ENCODE peak calls at places on chromosomes 13 and 19, in nine cellular contexts. U, Y, B, L, I, T, A, M and J are unnamed samples.

GRCh38 chr13:104625196-104625595 is 1559.0 kb upstream of the SLC10A2 start:
- DNase-seq in A (no peak), Y (no peak), L (no peak), T (no peak), U (no peak), B (no peak), M (no peak), I (no peak), J (no peak)

GRCh38 chr19:6186435-6186834 is 51.0 kb downstream of the ACSBG2 start:
- DNase-seq in M (no peak), B (no peak), T (no peak), A (no peak), U (no peak), Y (no peak), L (no peak), I (no peak), J (no peak)

GRCh38 chr19:55461974-55462628 is 659 bp upstream of the ISOC2 start:
- DNase-seq in T (no peak), U (peak), I (peak), Y (no peak), M (no peak), B (peak), L (no peak), A (no peak), J (peak)

GRCh38 chr13:36706755-36707154 is 32.9 kb downstream of the SERTM1 start:
- DNase-seq in L (no peak), U (no peak), A (peak), I (no peak), B (peak), M (no peak), T (no peak), Y (no peak), J (peak)

GRCh38 chr13:79197933-79198332 is 208.1 kb downstream of the RBM26 start:
- DNase-seq in L (no peak), A (no peak), T (no peak), Y (no peak), U (no peak), M (no peak), I (no peak), B (no peak), J (no peak)

GRCh38 chr13:30128095-30128494 is 179.3 kb downstream of the KATNAL1 start:
- DNase-seq in L (no peak), M (no peak), U (no peak), Y (no peak), B (no peak), I (no peak), A (no peak), T (no peak), J (no peak)

GRCh38 chr13:46288570-46289259 is 77.0 kb downstream of the LRRC63 start:
- DNase-seq in L (peak), A (no peak), T (no peak), I (peak), M (peak), Y (peak), U (peak), B (peak), J (peak)

GRCh38 chr13:77833331-77833863 is 85.2 kb downstream of the EDNRB start:
- DNase-seq in A (no peak), T (no peak), B (peak), U (no peak), L (no peak), I (peak), M (peak), Y (no peak), J (peak)

GRCh38 chr19:15623711-15624318 is 8.8 kb downstream of the CYP4F8 start:
- DNase-seq in I (no peak), L (no peak), Y (no peak), M (peak), A (no peak), T (no peak), U (no peak), B (no peak), J (no peak)

GRCh38 chr13:21069561-21070004 is 8.2 kb upstream of the LATS2 start:
- DNase-seq in M (no peak), Y (no peak), I (peak), U (peak), T (peak), B (peak), L (no peak), A (peak), J (peak)

GRCh38 chr19:55257461-55258411 is 1.1 kb downstream of the PPP6R1 start:
- DNase-seq in T (no peak), Y (no peak), A (no peak), L (no peak), U (no peak), M (peak), I (peak), B (peak), J (peak)

GRCh38 chr13:32125221-32125621 is 93.6 kb downstream of the FRY start:
- DNase-seq in B (peak), L (no peak), Y (no peak), A (peak), T (no peak), U (no peak), M (no peak), I (no peak), J (peak)

GRCh38 chr19:42926781-42927180 is 9.1 kb upstream of the PSG6 start:
- DNase-seq in L (no peak), A (no peak), I (no peak), T (no peak), M (no peak), Y (no peak), B (no peak), U (no peak), J (no peak)

GRCh38 chr19:32864318-32865007 is 5.1 kb downstream of the SLC7A9 start:
- DNase-seq in M (no peak), L (no peak), I (no peak), T (no peak), B (no peak), A (no peak), U (no peak), Y (no peak), J (no peak)

GRCh38 chr19:10603873-10604459 is 16.9 kb upstream of the AP1M2 start:
- DNase-seq in T (no peak), Y (no peak), I (no peak), M (no peak), A (no peak), B (peak), L (no peak), U (no peak), J (peak)

GRCh38 chr19:9381367-9381785 is 18.6 kb downstream of the ZNF177 start:
- DNase-seq in L (no peak), U (peak), Y (no peak), B (peak), M (no peak), I (no peak), T (no peak), A (no peak), J (peak)

GRCh38 chr19:3580156-3580955 is 4.9 kb upstream of the GIPC3 start:
- DNase-seq in T (no peak), Y (no peak), I (peak), M (peak), L (no peak), U (peak), B (peak), A (peak), J (peak)

GRCh38 chr13:89748716-89749115 is 1598.8 kb upstream of the MIR17HG start:
- DNase-seq in I (peak), B (no peak), A (no peak), L (no peak), M (no peak), Y (no peak), T (no peak), U (no peak), J (no peak)

GRCh38 chr13:67493835-67494234 is 263.7 kb upstream of the PCDH9 start:
- DNase-seq in U (no peak), A (no peak), T (no peak), B (no peak), M (no peak), Y (no peak), L (no peak), I (no peak), J (no peak)

GRCh38 chr19:33273881-33274662 is 28.3 kb downstream of the CEBPA start:
- DNase-seq in A (peak), L (no peak), U (peak), B (peak), Y (no peak), M (peak), T (peak), I (peak), J (peak)

GRCh38 chr13:110017379-110017778 is 231.0 kb upstream of the IRS2 start:
- DNase-seq in L (no peak), B (peak), I (peak), A (peak), M (no peak), Y (no peak), U (peak), T (no peak), J (peak)

GRCh38 chr19:48900477-48901452 is 653 bp downstream of the NUCB1 start:
- DNase-seq in T (peak), M (no peak), L (no peak), A (no peak), B (peak), I (peak), U (peak), Y (no peak), J (peak)

GRCh38 chr19:42352216-42352892 is 26.9 kb downstream of the MEGF8 start:
- DNase-seq in M (no peak), U (peak), T (no peak), Y (no peak), B (no peak), I (no peak), A (no peak), L (peak), J (no peak)

GRCh38 chr13:87444135-87444534 is 227.0 kb upstream of the SLITRK5 start:
- DNase-seq in Y (no peak), A (no peak), M (no peak), L (no peak), U (no peak), T (no peak), B (no peak), I (no peak), J (no peak)

GRCh38 chr13:25295228-25295627 is 6.2 kb upstream of the NUP58 start:
- DNase-seq in I (peak), A (no peak), T (no peak), B (peak), U (peak), M (no peak), L (no peak), Y (no peak), J (peak)

GRCh38 chr13:100506600-100507422 is 81.8 kb downstream of the GGACT start:
- DNase-seq in M (no peak), B (peak), A (no peak), U (no peak), T (no peak), Y (no peak), I (no peak), L (no peak), J (peak)

GRCh38 chr13:28324181-28324789 is 170.6 kb downstream of the FLT1 start:
- DNase-seq in U (peak), M (peak), T (peak), Y (peak), L (peak), I (peak), A (no peak), B (peak), J (peak)

DNA sequence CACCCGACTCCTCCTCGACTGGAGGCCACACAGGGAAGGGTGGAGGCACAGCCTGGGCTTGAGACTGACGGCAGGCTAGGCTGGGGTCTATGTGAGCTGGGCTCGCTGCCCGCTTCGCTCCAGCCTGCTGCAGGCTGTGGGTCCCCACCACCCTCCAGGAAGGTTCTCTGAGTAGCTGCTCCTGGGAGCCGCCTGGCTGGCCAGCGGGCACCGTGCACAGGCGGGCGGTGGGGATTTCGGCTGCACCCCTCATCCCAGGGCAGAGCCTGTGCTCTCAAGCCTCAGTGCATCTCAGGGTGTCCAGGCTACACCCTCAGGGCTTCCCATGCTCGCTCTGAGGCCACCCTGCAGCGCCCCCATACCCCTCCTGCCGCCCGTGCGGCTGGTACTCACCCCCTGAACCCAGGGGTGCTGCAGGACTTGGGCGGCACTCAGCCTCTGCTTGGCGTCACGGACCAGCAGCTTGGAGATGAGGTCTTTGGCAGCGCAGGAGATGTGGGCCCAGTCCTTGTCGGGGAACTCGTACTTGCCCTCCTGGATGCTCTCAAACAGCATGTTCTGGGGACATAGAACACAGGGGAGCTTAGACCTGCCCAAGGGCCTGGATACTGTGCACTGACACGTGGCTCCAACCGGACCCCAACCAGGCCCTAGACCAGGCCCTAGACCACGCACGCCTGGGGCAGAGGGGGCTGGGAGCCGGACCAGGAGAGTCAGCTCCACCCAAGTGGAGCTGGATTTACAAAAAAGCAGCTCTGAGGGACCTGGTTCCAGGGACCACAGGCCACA is 10.2 kb downstream of the MKNK2 start:
- DNase-seq in B (no peak), A (no peak), M (no peak), L (no peak), T (peak), U (no peak), I (no peak), Y (peak), J (no peak)
- H3K4me3 ChIP-seq in B (no peak), A (no peak), M (no peak), L (no peak), T (peak), U (peak), I (no peak), Y (peak), J (no peak)

GRCh38 chr19:425056-425455 is 16.1 kb upstream of the C2CD4C start:
- DNase-seq in M (no peak), A (no peak), Y (no peak), T (no peak), I (no peak), U (no peak), L (no peak), B (no peak), J (no peak)
- H3K4me3 ChIP-seq in M (no peak), A (no peak), Y (no peak), T (no peak), I (no peak), U (no peak), L (no peak), B (no peak), J (no peak)

GRCh38 chr19:29543381-29543780 is 17.6 kb downstream of the VSTM2B start:
- DNase-seq in A (no peak), U (no peak), M (no peak), L (no peak), T (no peak), B (no peak), Y (no peak), I (no peak), J (no peak)
- H3K4me3 ChIP-seq in A (no peak), U (no peak), M (no peak), L (no peak), T (no peak), B (no peak), Y (no peak), I (no peak), J (no peak)

DNA sequence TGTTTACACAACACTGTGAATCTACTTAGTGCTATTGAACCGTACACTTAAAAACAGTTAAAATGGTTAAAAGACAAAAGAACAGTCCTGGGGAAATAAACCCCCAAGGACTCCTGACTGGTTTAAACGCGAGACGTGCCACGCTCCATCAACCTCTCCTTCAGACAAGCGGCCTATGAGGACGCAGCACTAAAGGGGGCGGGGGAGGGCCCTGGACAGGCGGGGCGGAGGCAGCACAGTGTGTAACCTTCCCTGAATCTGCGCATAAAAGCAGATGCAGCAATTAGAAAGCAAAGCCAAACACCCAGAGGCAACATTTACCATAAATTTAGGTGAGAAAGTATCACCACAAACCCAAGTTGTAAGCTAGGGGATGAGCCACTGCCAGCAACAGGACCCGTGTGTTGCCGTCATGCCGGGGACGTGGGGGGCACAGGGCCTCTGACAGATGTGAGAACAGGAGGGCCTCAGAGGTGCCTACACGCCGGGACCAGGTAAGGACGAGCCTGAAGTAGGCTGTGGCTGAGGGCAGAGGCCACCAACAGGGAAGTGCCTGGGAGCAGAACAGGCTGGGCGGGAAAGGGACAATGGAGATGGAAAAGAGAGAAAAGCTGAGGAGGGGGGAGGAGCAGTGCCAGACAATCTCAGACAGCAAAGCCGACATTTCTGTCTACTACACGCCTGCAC is 15.3 kb upstream of the ADPRHL1 start:
- DNase-seq in B (no peak), I (no peak), A (no peak), Y (no peak), M (no peak), T (peak), L (peak), U (no peak), J (no peak)
- H3K4me3 ChIP-seq in B (no peak), I (no peak), A (no peak), Y (no peak), M (no peak), T (no peak), L (peak), U (no peak), J (no peak)

DNA sequence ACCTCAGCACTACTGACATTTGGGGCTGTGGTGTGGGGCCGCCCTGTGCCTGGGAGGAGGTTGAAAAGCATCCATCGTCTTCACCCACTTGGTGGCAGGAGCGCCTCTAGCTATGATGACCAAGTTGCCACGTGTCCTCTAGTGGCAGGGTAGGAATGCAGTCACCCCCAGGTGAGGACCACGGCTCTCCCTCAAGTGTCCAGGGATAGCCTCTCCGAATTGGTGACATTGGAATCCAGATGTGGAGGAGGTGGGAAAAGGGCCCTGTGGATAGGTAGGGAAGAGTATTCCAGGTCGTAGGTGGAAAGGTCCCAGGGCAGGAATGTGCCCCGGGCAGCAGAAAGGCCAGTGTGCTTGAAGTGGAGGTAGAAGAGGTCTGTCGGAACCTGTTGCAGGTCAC is 37.6 kb downstream of the ARHGEF18 start:
- DNase-seq in M (no peak), A (no peak), I (peak), L (no peak), B (no peak), T (no peak), U (peak), Y (no peak), J (no peak)
- H3K4me3 ChIP-seq in M (no peak), A (no peak), I (no peak), L (no peak), B (no peak), T (no peak), U (no peak), Y (no peak), J (no peak)